ENCODE peak calls at places on chromosomes 2 and 18, in five cellular contexts. L is AG09319; A is AG10803; Z is sciatic nerve; E is stimulated activated CD8-positive, alpha-beta memory T cell treated with anti-CD3 and anti-CD28 coated beads, Interleukin-15, amount 100 ng/mL, for 24 hours. H is an unnamed sample.

GRCh38 chr2:147862859-147863516 is 18.2 kb downstream of the ACVR2A start:
- DNase-seq in E (no peak), Z (no peak), A (no peak), L (no peak), H (no peak)

GRCh38 chr18:54878057-54878661 is 49.9 kb downstream of the RAB27B start:
- DNase-seq in A (peak; percentile 14), Z (no peak), E (no peak), L (no peak), H (no peak)

GRCh38 chr2:196435189-196435588 is 204.3 kb upstream of the CCDC150 start:
- DNase-seq in Z (no peak), A (peak; percentile 15), E (no peak), L (no peak), H (peak; percentile 31)

GRCh38 chr2:62149708-62150107 is 46.2 kb upstream of the B3GNT2 start:
- DNase-seq in A (peak; percentile 96), E (no peak), L (peak; percentile 54), Z (no peak), H (peak; percentile 90)

GRCh38 chr2:164773635-164774034 is 68.0 kb downstream of the COBLL1 start:
- DNase-seq in E (no peak), A (no peak), Z (no peak), L (no peak), H (no peak)

GRCh38 chr2:100588071-100588786 is 25.4 kb downstream of the PDCL3 start:
- DNase-seq in A (peak; percentile 45), L (no peak), Z (no peak), E (no peak), H (peak; percentile 90)

GRCh38 chr18:23453657-23454011 is 547 bp downstream of the RIOK3 start:
- DNase-seq in E (no peak), A (peak; percentile 56), Z (no peak), L (no peak), H (peak; percentile 91)

GRCh38 chr18:36321636-36322407 is 24.3 kb downstream of the FHOD3 start:
- DNase-seq in Z (no peak), L (no peak), E (no peak), A (peak; percentile 46), H (no peak)

GRCh38 chr2:147171961-147172360 is 672.9 kb upstream of the ACVR2A start:
- DNase-seq in Z (no peak), E (no peak), L (no peak), A (peak; percentile 81), H (peak; percentile 62)

GRCh38 chr2:25323612-25324189 is 18.0 kb downstream of the DNMT3A start:
- DNase-seq in Z (no peak), E (no peak), L (no peak), A (peak; percentile 22), H (peak; percentile 29)

GRCh38 chr2:85215074-85216050 is 82.2 kb downstream of the TCF7L1 start:
- DNase-seq in A (peak; percentile 98), E (no peak), L (peak; percentile 93), Z (no peak), H (peak; percentile 73)

GRCh38 chr2:31366733-31367132 is 47.8 kb downstream of the XDH start:
- DNase-seq in E (no peak), L (no peak), A (no peak), Z (no peak), H (no peak)

GRCh38 chr2:218129756-218130155 is 3.9 kb downstream of the CXCR2 start:
- DNase-seq in L (no peak), E (no peak), A (no peak), Z (no peak), H (no peak)

GRCh38 chr2:172446524-172447063 is 19.2 kb downstream of the ITGA6 start:
- DNase-seq in L (no peak), Z (no peak), E (no peak), A (no peak), H (no peak)

GRCh38 chr2:200443376-200443775 is 66.5 kb downstream of the KCTD18 start:
- DNase-seq in E (no peak), L (no peak), A (no peak), Z (no peak), H (no peak)

GRCh38 chr2:144522741-144523605 is 3.1 kb upstream of the ZEB2 start:
- DNase-seq in L (no peak), E (no peak), Z (peak; percentile 79), A (no peak), H (no peak)